ENCODE peak calls at places on chromosomes 16 and 17, in four cellular contexts. W, H, V and B are unnamed samples.
A peak's percentile ranks its signal among the peaks of the same experiment; 100 is the strongest.

GRCh38 chr17:2701161-2701995 is 10.2 kb downstream of the CLUH start:
- DNase-seq in W (no peak), H (no peak), V (no peak), B (no peak)

GRCh38 chr16:56349086-56349415 is 76.3 kb downstream of the AMFR start:
- DNase-seq in W (no peak), H (no peak), V (no peak), B (no peak)

GRCh38 chr16:1639282-1639681 is 27.1 kb downstream of the CRAMP1 start:
- DNase-seq in W (no peak), H (no peak), V (no peak), B (no peak)

GRCh38 chr16:1773703-1774455 is 945 bp upstream of the MRPS34 start:
- DNase-seq in W (no peak), H (no peak), V (no peak), B (no peak)

GRCh38 chr16:48623304-48624016 is 13.5 kb upstream of the N4BP1 start:
- DNase-seq in W (peak; percentile 81), H (peak; percentile 83), V (peak; percentile 81), B (peak; percentile 53)

GRCh38 chr17:73960469-73960868 is 243.0 kb upstream of the RPL38 start:
- DNase-seq in W (no peak), H (no peak), V (no peak), B (no peak)

GRCh38 chr16:64455275-64455674 is 666.6 kb downstream of the CDH11 start:
- DNase-seq in W (no peak), H (no peak), V (no peak), B (no peak)

GRCh38 chr16:57127836-57128235 is 35.5 kb downstream of the CPNE2 start:
- DNase-seq in W (no peak), H (no peak), V (no peak), B (no peak)

GRCh38 chr16:89014611-89015230 is 37.7 kb upstream of the CBFA2T3 start:
- DNase-seq in W (no peak), H (no peak), V (no peak), B (no peak)

GRCh38 chr17:2805961-2806360 is 9.7 kb downstream of the RAP1GAP2 start:
- DNase-seq in W (no peak), H (no peak), V (no peak), B (no peak)

GRCh38 chr17:20728181-20728580 is 148.7 kb downstream of the CDRT15L2 start:
- DNase-seq in W (no peak), H (no peak), V (no peak), B (no peak)

GRCh38 chr17:37796081-37796480 is 51.2 kb upstream of the HNF1B start:
- DNase-seq in W (no peak), H (no peak), V (no peak), B (no peak)

GRCh38 chr17:76467366-76467765 is at the start of gene AANAT:
- DNase-seq in W (no peak), H (no peak), V (no peak), B (no peak)

GRCh38 chr16:1993731-1994131 is 4.0 kb downstream of the SYNGR3 start:
- DNase-seq in W (no peak), H (no peak), V (no peak), B (no peak)

GRCh38 chr17:75869282-75870141 is 8.9 kb downstream of the TRIM47 start:
- DNase-seq in W (no peak), H (no peak), V (no peak), B (no peak)

GRCh38 chr17:8005951-8006730 is 3.7 kb downstream of the GUCY2D start:
- DNase-seq in W (no peak), H (no peak), V (no peak), B (no peak)